ENCODE peak calls at places on chromosomes 1 and 21, in five cellular contexts. B is pancreas, M is A549, C is left ventricle myocardium inferior, S is fibroblast of lung. T is an unnamed sample.

GRCh38 chr1:163410073-163410522 is 88.3 kb downstream of the NUF2 start:
- DNase-seq in B (peak), M (peak), C (no peak), S (peak), T (peak)

GRCh38 chr1:235972316-235973090 is 92.4 kb downstream of the NID1 start:
- DNase-seq in B (no peak), M (no peak), C (no peak), S (peak), T (no peak)

GRCh38 chr1:47772281-47772680 is 224.9 kb downstream of the TRABD2B start:
- DNase-seq in B (no peak), M (no peak), C (no peak), S (no peak), T (no peak)

GRCh38 chr21:25176637-25177412 is 430.5 kb downstream of the MRPL39 start:
- DNase-seq in B (no peak), M (no peak), C (no peak), S (peak), T (no peak)

GRCh38 chr1:181383695-181384094 is 99.6 kb upstream of the CACNA1E start:
- DNase-seq in B (no peak), M (no peak), C (no peak), S (no peak), T (no peak)

GRCh38 chr1:212104586-212105282 is 69.2 kb downstream of the DTL start:
- DNase-seq in B (no peak), M (no peak), C (no peak), S (no peak), T (no peak)

GRCh38 chr1:204091066-204091465 is 18.2 kb downstream of the SOX13 start:
- DNase-seq in B (no peak), M (no peak), C (no peak), S (no peak), T (no peak)

GRCh38 chr21:35390013-35390776 is 341.1 kb upstream of the RUNX1 start:
- DNase-seq in B (no peak), M (no peak), C (no peak), S (peak), T (no peak)

GRCh38 chr1:222788328-222789156 is 26.3 kb upstream of the DISP1 start:
- DNase-seq in B (no peak), M (no peak), C (no peak), S (no peak), T (no peak)

GRCh38 chr1:22500058-22500457 is 48.4 kb downstream of the ZBTB40 start:
- DNase-seq in B (no peak), M (no peak), C (no peak), S (peak), T (no peak)

GRCh38 chr1:5887436-5888290 is 104.6 kb downstream of the NPHP4 start:
- DNase-seq in B (no peak), M (no peak), C (no peak), S (no peak), T (no peak)
- H3K4me3 ChIP-seq in B (no peak), M (no peak), C (no peak), S (no peak), T (no peak)

GRCh38 chr21:42527489-42528158 is 14.0 kb downstream of the SLC37A1 start:
- DNase-seq in B (no peak), M (no peak), C (no peak), S (no peak), T (no peak)
- H3K4me3 ChIP-seq in B (no peak), M (no peak), C (peak), S (no peak), T (no peak)

DNA sequence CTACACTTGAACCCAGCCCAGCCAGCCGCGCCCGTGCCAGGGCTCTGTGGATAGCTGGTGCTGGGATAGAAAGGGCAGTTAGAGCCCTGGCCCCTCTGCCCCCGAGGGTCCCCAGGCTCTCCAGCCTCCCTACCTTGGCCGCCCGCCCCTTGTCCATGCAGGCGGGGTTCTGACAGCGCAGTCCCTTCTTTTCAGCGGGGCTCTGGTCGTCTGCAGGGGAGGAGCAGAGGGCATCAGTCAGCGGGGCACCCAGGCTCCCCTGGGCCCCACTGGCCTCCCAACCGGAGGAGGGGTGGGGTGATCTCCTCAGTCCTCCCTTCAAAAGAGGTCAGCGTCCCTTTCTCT is 4.9 kb upstream of the PLEKHG5 start:
- DNase-seq in B (no peak), M (no peak), C (peak), S (no peak), T (no peak)
- H3K4me3 ChIP-seq in B (peak), M (peak), C (peak), S (peak), T (no peak)

GRCh38 chr1:214187933-214188332 is 93.0 kb upstream of the SMYD2 start:
- DNase-seq in B (no peak), M (no peak), C (no peak), S (no peak), T (no peak)
- H3K4me3 ChIP-seq in B (no peak), M (no peak), C (no peak), S (no peak), T (no peak)

DNA sequence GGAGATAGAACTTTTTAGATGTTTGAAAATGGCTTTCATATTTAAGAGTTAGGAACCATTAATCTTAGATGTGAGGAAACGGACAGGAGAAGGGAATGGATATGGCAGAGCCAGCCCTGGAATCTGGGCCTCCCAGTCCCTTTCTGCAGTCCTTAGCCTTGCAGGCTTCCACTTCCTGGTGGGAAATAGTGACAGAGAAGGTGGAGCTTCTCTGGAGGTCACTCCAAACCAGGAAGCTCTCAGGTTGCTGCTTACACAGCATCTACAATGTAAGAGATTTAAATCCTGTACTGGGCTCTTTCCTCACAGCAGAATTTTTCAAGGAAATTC is 2.5 kb downstream of the S100A11 start:
- DNase-seq in B (no peak), M (no peak), C (no peak), S (no peak), T (no peak)
- H3K4me3 ChIP-seq in B (peak), M (peak), C (peak), S (peak), T (peak)

DNA sequence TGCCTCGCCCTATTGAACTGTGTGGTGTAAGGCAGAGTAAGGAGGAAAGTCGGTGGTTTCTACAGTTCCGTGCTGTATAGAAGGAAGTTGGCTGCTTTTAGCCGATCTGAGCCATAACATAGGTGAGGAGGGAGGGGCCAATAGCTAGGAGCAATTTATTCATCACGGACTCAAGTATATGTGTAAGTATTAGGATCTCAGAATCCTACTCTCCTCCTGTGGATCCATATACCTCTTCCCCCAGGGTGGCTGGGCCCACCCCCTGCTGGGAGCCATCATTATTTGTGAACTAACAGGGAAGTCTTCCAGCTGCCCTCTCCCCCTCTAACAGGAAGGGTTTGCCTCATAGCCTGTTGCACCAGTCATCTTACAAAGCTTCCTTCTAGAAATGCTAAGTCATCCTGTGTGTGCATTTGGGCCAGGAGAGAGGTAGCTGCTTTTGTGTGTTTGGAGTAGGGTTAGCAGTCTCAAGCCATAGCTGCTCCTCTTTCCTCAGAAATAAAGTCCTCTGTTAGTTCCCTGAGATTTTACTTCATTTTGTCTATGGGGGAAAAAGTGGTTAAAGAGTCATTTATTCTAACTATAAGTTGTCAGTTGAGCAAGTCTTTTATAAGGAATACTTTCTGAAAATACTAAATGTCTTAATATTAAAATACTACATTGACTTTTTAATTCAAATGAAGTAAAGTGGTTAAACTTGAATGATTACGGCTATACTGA is 14.9 kb upstream of the CENPS start:
- DNase-seq in B (no peak), M (peak), C (no peak), S (peak), T (peak)
- H3K4me3 ChIP-seq in B (no peak), M (peak), C (no peak), S (no peak), T (no peak)

GRCh38 chr1:63068626-63069025 is 253.7 kb upstream of the FOXD3 start:
- DNase-seq in B (no peak), M (no peak), C (no peak), S (no peak), T (no peak)

GRCh38 chr1:63069214-63069613 is 253.2 kb upstream of the FOXD3 start:
- DNase-seq in B (no peak), M (no peak), C (no peak), S (no peak), T (no peak)

GRCh38 chr1:63074321-63074720 is 248.0 kb upstream of the FOXD3 start:
- DNase-seq in B (no peak), M (no peak), C (no peak), S (no peak), T (no peak)

GRCh38 chr1:63073530-63074306 is 248.6 kb upstream of the FOXD3 start:
- DNase-seq in B (no peak), M (no peak), C (no peak), S (no peak), T (no peak)
- H3K4me3 ChIP-seq in B (no peak), M (no peak), C (peak), S (no peak), T (no peak)

GRCh38 chr1:50419192-50419906 is 3.9 kb downstream of the DMRTA2 start:
- DNase-seq in B (no peak), M (no peak), C (no peak), S (no peak), T (no peak)
- H3K4me3 ChIP-seq in B (peak), M (no peak), C (peak), S (no peak), T (no peak)

DNA sequence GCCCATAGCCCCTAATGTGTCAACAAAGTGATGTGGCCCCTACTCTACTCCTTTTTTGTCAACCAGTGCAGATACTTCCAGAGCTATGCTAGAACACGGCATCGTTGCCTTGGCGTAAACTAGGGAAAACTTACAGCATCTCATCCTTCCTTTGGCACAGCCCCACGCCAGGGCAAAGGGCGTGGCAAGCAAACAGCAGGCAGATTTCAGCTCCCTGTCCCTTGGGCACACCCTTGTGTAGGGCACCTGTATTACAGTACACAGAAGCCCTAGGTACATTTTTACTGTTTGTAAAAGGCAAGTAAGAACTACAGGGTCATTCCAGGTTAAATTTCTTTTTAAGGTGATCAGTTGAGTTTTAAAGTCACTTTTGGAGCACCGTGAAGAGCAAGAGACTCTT is 29.3 kb downstream of the PRDX6 start:
- DNase-seq in B (peak), M (peak), C (no peak), S (no peak), T (peak)
- H3K4me3 ChIP-seq in B (no peak), M (no peak), C (no peak), S (no peak), T (no peak)

GRCh38 chr21:33763573-33763881 is 121.2 kb downstream of the ITSN1 start:
- DNase-seq in B (no peak), M (no peak), C (no peak), S (no peak), T (no peak)

GRCh38 chr21:33760641-33761103 is 118.4 kb downstream of the ITSN1 start:
- DNase-seq in B (no peak), M (no peak), C (no peak), S (peak), T (no peak)

GRCh38 chr21:33767236-33767635 is 124.9 kb downstream of the ITSN1 start:
- DNase-seq in B (no peak), M (no peak), C (no peak), S (peak), T (no peak)

GRCh38 chr21:33762798-33763572 is 120.7 kb downstream of the ITSN1 start:
- DNase-seq in B (no peak), M (no peak), C (no peak), S (peak), T (no peak)

GRCh38 chr21:33761104-33762036 is 119.1 kb downstream of the ITSN1 start:
- DNase-seq in B (no peak), M (peak), C (no peak), S (peak), T (peak)
- H3K4me3 ChIP-seq in B (no peak), M (peak), C (peak), S (peak), T (no peak)